ENCODE peak calls at places on chromosomes 12 and 14, in eight cellular contexts. One of them, this sample, is unnamed.
A peak's percentile ranks its signal among the peaks of the same experiment; 100 is the strongest.

GRCh38 chr12:100229876-100230275 is 29.3 kb downstream of the ACTR6 start:
- DNase-seq in hippocampal formation: no peak
- DNase-seq in upper lobe of left lung: no peak
- DNase-seq in DMS153: no peak
- DNase-seq in CD8-positive, alpha-beta T cell: no peak
- DNase-seq in hypothalamus: no peak
- DNase-seq in DMS79 treated with DMSO at 0.1 percent for 48 hours: no peak
- DNase-seq in GM18507: no peak
- DNase-seq in this sample: no peak

GRCh38 chr14:47103781-47104180 is 452.2 kb upstream of the RPL10L start:
- DNase-seq in hippocampal formation: no peak
- DNase-seq in upper lobe of left lung: no peak
- DNase-seq in DMS153: no peak
- DNase-seq in CD8-positive, alpha-beta T cell: no peak
- DNase-seq in hypothalamus: no peak
- DNase-seq in DMS79 treated with DMSO at 0.1 percent for 48 hours: no peak
- DNase-seq in GM18507: no peak
- DNase-seq in this sample: no peak

GRCh38 chr12:2337031-2338010 is 284.5 kb downstream of the CACNA1C start:
- DNase-seq in hippocampal formation: no peak
- DNase-seq in upper lobe of left lung: no peak
- DNase-seq in DMS153: no peak
- DNase-seq in CD8-positive, alpha-beta T cell: no peak
- DNase-seq in hypothalamus: no peak
- DNase-seq in DMS79 treated with DMSO at 0.1 percent for 48 hours: peak; percentile 15
- DNase-seq in GM18507: no peak
- DNase-seq in this sample: no peak

GRCh38 chr14:76500011-76500410 is 124.1 kb downstream of the ESRRB start:
- DNase-seq in hippocampal formation: no peak
- DNase-seq in upper lobe of left lung: no peak
- DNase-seq in DMS153: no peak
- DNase-seq in CD8-positive, alpha-beta T cell: no peak
- DNase-seq in hypothalamus: no peak
- DNase-seq in DMS79 treated with DMSO at 0.1 percent for 48 hours: no peak
- DNase-seq in GM18507: no peak
- DNase-seq in this sample: no peak

GRCh38 chr12:86256169-86256568 is at the start of gene MGAT4C:
- DNase-seq in hippocampal formation: no peak
- DNase-seq in upper lobe of left lung: no peak
- DNase-seq in DMS153: peak; percentile 98
- DNase-seq in CD8-positive, alpha-beta T cell: no peak
- DNase-seq in hypothalamus: no peak
- DNase-seq in DMS79 treated with DMSO at 0.1 percent for 48 hours: no peak
- DNase-seq in GM18507: no peak
- DNase-seq in this sample: peak; percentile 36

GRCh38 chr12:40033260-40033649 is 72.6 kb downstream of the SLC2A13 start:
- DNase-seq in hippocampal formation: no peak
- DNase-seq in upper lobe of left lung: no peak
- DNase-seq in DMS153: peak; percentile 4
- DNase-seq in CD8-positive, alpha-beta T cell: no peak
- DNase-seq in hypothalamus: no peak
- DNase-seq in DMS79 treated with DMSO at 0.1 percent for 48 hours: no peak
- DNase-seq in GM18507: no peak
- DNase-seq in this sample: no peak

GRCh38 chr12:124407074-124407473 is 112.2 kb downstream of the RFLNA start:
- DNase-seq in hippocampal formation: no peak
- DNase-seq in upper lobe of left lung: no peak
- DNase-seq in DMS153: no peak
- DNase-seq in CD8-positive, alpha-beta T cell: no peak
- DNase-seq in hypothalamus: no peak
- DNase-seq in DMS79 treated with DMSO at 0.1 percent for 48 hours: no peak
- DNase-seq in GM18507: no peak
- DNase-seq in this sample: no peak

GRCh38 chr12:108856428-108857157 is 790 bp downstream of the SSH1 start:
- DNase-seq in hippocampal formation: peak; percentile 42
- DNase-seq in upper lobe of left lung: peak; percentile 66
- DNase-seq in DMS153: no peak
- DNase-seq in CD8-positive, alpha-beta T cell: peak; percentile 36
- DNase-seq in hypothalamus: no peak
- DNase-seq in DMS79 treated with DMSO at 0.1 percent for 48 hours: peak; percentile 53
- DNase-seq in GM18507: no peak
- DNase-seq in this sample: peak; percentile 55

GRCh38 chr12:80412343-80412953 is 31.6 kb upstream of the PTPRQ start:
- DNase-seq in hippocampal formation: no peak
- DNase-seq in upper lobe of left lung: no peak
- DNase-seq in DMS153: peak; percentile 49
- DNase-seq in CD8-positive, alpha-beta T cell: no peak
- DNase-seq in hypothalamus: no peak
- DNase-seq in DMS79 treated with DMSO at 0.1 percent for 48 hours: peak; percentile 31
- DNase-seq in GM18507: no peak
- DNase-seq in this sample: peak; percentile 66

This sample was measured in HAP-1.